ENCODE peak calls at places on chromosome 11, in five cellular contexts. V is neuronal stem cell; Y is cardiac septum; U is CD8-positive, alpha-beta memory T cell; P is T1000. A is an unnamed sample.

GRCh38 chr11:29435421-29435820 is 581.4 kb downstream of the KCNA4 start:
- DNase-seq in V (no peak), U (no peak), Y (no peak), P (no peak), A (no peak)

GRCh38 chr11:5153574-5154431 is 754 bp downstream of the OR52A1 start:
- DNase-seq in Y (no peak), P (no peak), V (no peak), U (no peak), A (no peak)

GRCh38 chr11:66856496-66857233 is at the start of gene LRFN4:
- DNase-seq in Y (no peak), P (no peak), U (peak; percentile 56), V (no peak), A (peak; percentile 72)

GRCh38 chr11:18264677-18265542 is 1.2 kb upstream of the SAA1 start:
- DNase-seq in P (no peak), U (no peak), Y (no peak), V (no peak), A (no peak)

GRCh38 chr11:72333657-72334056 is 89.7 kb upstream of the PHOX2A start:
- DNase-seq in P (no peak), Y (no peak), U (peak; percentile 39), V (peak; percentile 48), A (peak; percentile 77)

GRCh38 chr11:33830903-33831648 is 56.8 kb upstream of the FBXO3 start:
- DNase-seq in U (no peak), V (no peak), P (no peak), Y (no peak), A (no peak)

GRCh38 chr11:45021692-45022130 is 71.0 kb upstream of the TP53I11 start:
- DNase-seq in Y (peak; percentile 81), U (no peak), P (no peak), V (no peak), A (no peak)

GRCh38 chr11:130390071-130390758 is 38.2 kb downstream of the ADAMTS8 start:
- DNase-seq in V (no peak), P (no peak), U (no peak), Y (no peak), A (no peak)

GRCh38 chr11:2555376-2555775 is 110.6 kb downstream of the KCNQ1 start:
- DNase-seq in U (no peak), V (no peak), P (no peak), Y (no peak), A (no peak)

GRCh38 chr11:67572747-67573419 is 10.7 kb upstream of the GSTP1 start:
- DNase-seq in Y (no peak), V (no peak), U (peak; percentile 13), P (no peak), A (peak; percentile 18)

GRCh38 chr11:10564692-10565318 is 3.7 kb downstream of the LYVE1 start:
- DNase-seq in V (no peak), Y (no peak), U (no peak), P (no peak), A (no peak)

GRCh38 chr11:73308963-73309960 is 1.2 kb downstream of the ARHGEF17 start:
- DNase-seq in P (peak; percentile 92), U (no peak), Y (peak; percentile 93), V (peak; percentile 78), A (no peak)

GRCh38 chr11:17972987-17973386 is 39.9 kb downstream of the SERGEF start:
- DNase-seq in P (peak; percentile 2), U (no peak), V (peak; percentile 45), Y (no peak), A (no peak)

GRCh38 chr11:59247535-59248227 is 35.0 kb upstream of the MPEG1 start:
- DNase-seq in Y (no peak), V (no peak), P (no peak), U (peak; percentile 7), A (no peak)

GRCh38 chr11:2380807-2381350 is 3.8 kb downstream of the CD81 start:
- DNase-seq in U (no peak), Y (peak; percentile 82), V (no peak), P (no peak), A (no peak)

GRCh38 chr11:64607381-64608259 is 16.6 kb downstream of the SLC22A12 start:
- DNase-seq in P (no peak), U (no peak), Y (no peak), V (no peak), A (no peak)

GRCh38 chr11:23212829-23213228 is 352.6 kb upstream of the CCDC179 start:
- DNase-seq in P (no peak), V (no peak), U (no peak), Y (no peak), A (no peak)

GRCh38 chr11:76233936-76234703 is 27.8 kb upstream of the WNT11 start:
- DNase-seq in Y (peak; percentile 82), V (no peak), U (no peak), P (peak; percentile 15), A (no peak)

GRCh38 chr11:32023370-32023964 is 67.4 kb upstream of the RCN1 start:
- DNase-seq in U (no peak), V (no peak), P (no peak), Y (no peak), A (no peak)

GRCh38 chr11:112219476-112220232 is 6.6 kb upstream of the PTS start:
- DNase-seq in Y (no peak), P (no peak), V (peak; percentile 67), U (peak; percentile 65), A (no peak)

GRCh38 chr11:20109731-20110445 is 50.4 kb downstream of the DBX1 start:
- DNase-seq in P (no peak), Y (no peak), V (no peak), U (no peak), A (no peak)

GRCh38 chr11:32469791-32470190 is 34.5 kb upstream of the WT1 start:
- DNase-seq in Y (no peak), P (no peak), U (no peak), V (no peak), A (no peak)

GRCh38 chr11:75966546-75967287 is 151.7 kb downstream of the UVRAG start:
- DNase-seq in V (no peak), U (no peak), Y (no peak), P (peak; percentile 11), A (no peak)

GRCh38 chr11:94740083-94740974 is 27.8 kb upstream of the AMOTL1 start:
- DNase-seq in V (peak; percentile 54), Y (no peak), U (no peak), P (peak; percentile 21), A (no peak)

GRCh38 chr11:76597533-76598425 is 72.8 kb downstream of the LRRC32 start:
- DNase-seq in P (no peak), V (no peak), Y (no peak), U (no peak), A (no peak)

GRCh38 chr11:67204837-67205236 is 61.4 kb upstream of the GRK2 start:
- DNase-seq in V (no peak), Y (no peak), U (no peak), P (no peak), A (no peak)

GRCh38 chr11:84398017-84398626 is 1112.0 kb upstream of the CCDC90B start:
- DNase-seq in U (no peak), P (no peak), V (no peak), Y (no peak), A (no peak)

GRCh38 chr11:59555601-59556114 is 44.3 kb downstream of the OR4D9 start:
- DNase-seq in P (no peak), V (no peak), U (no peak), Y (no peak), A (no peak)

GRCh38 chr11:63993983-63994382 is 7.7 kb downstream of the OTUB1 start:
- DNase-seq in V (no peak), U (no peak), Y (no peak), P (no peak), A (no peak)

GRCh38 chr11:111908639-111909305 is 2.8 kb downstream of the CRYAB start:
- DNase-seq in P (no peak), U (no peak), Y (no peak), V (no peak), A (no peak)

GRCh38 chr11:122690801-122691649 is 35.5 kb downstream of the UBASH3B start:
- DNase-seq in Y (no peak), U (peak; percentile 32), P (no peak), V (no peak), A (peak; percentile 30)

GRCh38 chr11:10778217-10778970 is 27.3 kb downstream of the CTR9 start:
- DNase-seq in V (no peak), U (no peak), Y (peak; percentile 82), P (no peak), A (no peak)

GRCh38 chr11:23359297-23359696 is 499.0 kb upstream of the CCDC179 start:
- DNase-seq in V (no peak), U (no peak), P (no peak), Y (no peak), A (no peak)

GRCh38 chr11:115874843-115875242 is 370.6 kb upstream of the CADM1 start:
- DNase-seq in U (no peak), Y (no peak), V (no peak), P (no peak), A (no peak)

GRCh38 chr11:64248578-64248977 is 1.8 kb upstream of the PPP1R14B start:
- DNase-seq in U (no peak), Y (no peak), P (no peak), V (no peak), A (no peak)

GRCh38 chr11:36148701-36149100 is 140.5 kb downstream of the COMMD9 start:
- DNase-seq in Y (no peak), V (no peak), P (no peak), U (no peak), A (no peak)

GRCh38 chr11:44680982-44681597 is 45.7 kb upstream of the TSPAN18 start:
- DNase-seq in Y (no peak), V (no peak), P (no peak), U (peak; percentile 31), A (peak; percentile 39)

GRCh38 chr11:10478574-10479550 is 23.8 kb downstream of the AMPD3 start:
- DNase-seq in P (no peak), Y (no peak), V (no peak), U (no peak), A (no peak)

GRCh38 chr11:19242184-19242932 is 1.6 kb upstream of the E2F8 start:
- DNase-seq in V (no peak), P (no peak), U (no peak), Y (no peak), A (no peak)

A was measured in naive thymus-derived CD8-positive, alpha-beta T cell.